ENCODE peak calls at places on chromosome 17, in nine cellular contexts. One of them, this sample, is unnamed. For H3K36me3, the result is how much of the 10 kb centered on the place peaks cover.

GRCh38 chr17:81428121-81428515 is 32.9 kb downstream of the BAHCC1 start:
- DNase-seq in uterus: no peak
- DNase-seq in fibroblast of lung: peak
- DNase-seq in CD8-positive, alpha-beta memory T cell: no peak
- DNase-seq in CD8-positive, alpha-beta T cell: no peak
- DNase-seq in lower lobe of right lung: no peak
- DNase-seq in thoracic aorta: peak
- DNase-seq in heart right ventricle: no peak
- DNase-seq in left lung: no peak
- DNase-seq in this sample: no peak

GRCh38 chr17:732788-733720 is 658 bp downstream of the TLCD3A start:
- DNase-seq in thoracic aorta: no peak
- DNase-seq in CD8-positive, alpha-beta memory T cell: peak
- DNase-seq in left lung: peak
- DNase-seq in heart right ventricle: no peak
- DNase-seq in fibroblast of lung: peak
- DNase-seq in CD8-positive, alpha-beta T cell: no peak
- DNase-seq in uterus: no peak
- DNase-seq in lower lobe of right lung: peak
- DNase-seq in this sample: peak

GRCh38 chr17:42286411-42287295 is 1.6 kb upstream of the STAT5A start:
- DNase-seq in uterus: no peak
- DNase-seq in heart right ventricle: no peak
- DNase-seq in CD8-positive, alpha-beta T cell: no peak
- DNase-seq in lower lobe of right lung: no peak
- DNase-seq in left lung: no peak
- DNase-seq in fibroblast of lung: no peak
- DNase-seq in CD8-positive, alpha-beta memory T cell: no peak
- DNase-seq in thoracic aorta: no peak
- DNase-seq in this sample: peak

GRCh38 chr17:77366558-77367245 is 225.9 kb downstream of the SEC14L1 start:
- DNase-seq in lower lobe of right lung: no peak
- DNase-seq in left lung: no peak
- DNase-seq in thoracic aorta: no peak
- DNase-seq in fibroblast of lung: peak
- DNase-seq in CD8-positive, alpha-beta memory T cell: no peak
- DNase-seq in heart right ventricle: peak
- DNase-seq in uterus: peak
- DNase-seq in CD8-positive, alpha-beta T cell: no peak
- DNase-seq in this sample: no peak

GRCh38 chr17:82921426-82921825 is 81.6 kb upstream of the ZNF750 start:
- DNase-seq in heart right ventricle: no peak
- DNase-seq in uterus: no peak
- DNase-seq in fibroblast of lung: no peak
- DNase-seq in thoracic aorta: no peak
- DNase-seq in CD8-positive, alpha-beta T cell: no peak
- DNase-seq in CD8-positive, alpha-beta memory T cell: no peak
- DNase-seq in lower lobe of right lung: peak
- DNase-seq in left lung: peak
- DNase-seq in this sample: no peak

GRCh38 chr17:55386931-55387330 is 34.7 kb downstream of the MMD start:
- DNase-seq in heart right ventricle: no peak
- DNase-seq in left lung: no peak
- DNase-seq in thoracic aorta: no peak
- DNase-seq in lower lobe of right lung: no peak
- DNase-seq in uterus: no peak
- DNase-seq in fibroblast of lung: no peak
- DNase-seq in CD8-positive, alpha-beta memory T cell: no peak
- DNase-seq in CD8-positive, alpha-beta T cell: no peak
- DNase-seq in this sample: no peak

GRCh38 chr17:73265646-73266640 is 4.3 kb upstream of the CPSF4L start:
- DNase-seq in lower lobe of right lung: no peak
- DNase-seq in CD8-positive, alpha-beta T cell: no peak
- DNase-seq in thoracic aorta: no peak
- DNase-seq in left lung: no peak
- DNase-seq in fibroblast of lung: no peak
- DNase-seq in heart right ventricle: no peak
- DNase-seq in uterus: no peak
- DNase-seq in CD8-positive, alpha-beta memory T cell: no peak
- DNase-seq in this sample: no peak

GRCh38 chr17:36979585-36979941 is 30.8 kb downstream of the AATF start:
- DNase-seq in lower lobe of right lung: no peak
- DNase-seq in left lung: no peak
- DNase-seq in heart right ventricle: no peak
- DNase-seq in CD8-positive, alpha-beta memory T cell: no peak
- DNase-seq in CD8-positive, alpha-beta T cell: no peak
- DNase-seq in uterus: no peak
- DNase-seq in fibroblast of lung: peak
- DNase-seq in thoracic aorta: no peak
- DNase-seq in this sample: no peak

GRCh38 chr17:57459286-57459915 is 203.1 kb downstream of the MSI2 start:
- DNase-seq in thoracic aorta: no peak
- DNase-seq in lower lobe of right lung: no peak
- DNase-seq in heart right ventricle: no peak
- DNase-seq in left lung: no peak
- DNase-seq in fibroblast of lung: peak
- DNase-seq in CD8-positive, alpha-beta T cell: no peak
- DNase-seq in CD8-positive, alpha-beta memory T cell: no peak
- DNase-seq in uterus: no peak
- DNase-seq in this sample: no peak

GRCh38 chr17:31261596-31261995 is 35.4 kb downstream of the OMG start:
- DNase-seq in fibroblast of lung: no peak
- DNase-seq in lower lobe of right lung: no peak
- DNase-seq in CD8-positive, alpha-beta memory T cell: no peak
- DNase-seq in CD8-positive, alpha-beta T cell: no peak
- DNase-seq in thoracic aorta: no peak
- DNase-seq in left lung: no peak
- DNase-seq in uterus: no peak
- DNase-seq in heart right ventricle: no peak
- DNase-seq in this sample: no peak
- H3K36me3 ChIP-seq in fibroblast of lung: under half
- H3K36me3 ChIP-seq in lower lobe of right lung: half or more
- H3K36me3 ChIP-seq in CD8-positive, alpha-beta memory T cell: under half
- H3K36me3 ChIP-seq in CD8-positive, alpha-beta T cell: under half
- H3K36me3 ChIP-seq in thoracic aorta: under half
- H3K36me3 ChIP-seq in left lung: under half
- H3K36me3 ChIP-seq in uterus: under half
- H3K36me3 ChIP-seq in heart right ventricle: under half
- H3K36me3 ChIP-seq in this sample: under half

DNA sequence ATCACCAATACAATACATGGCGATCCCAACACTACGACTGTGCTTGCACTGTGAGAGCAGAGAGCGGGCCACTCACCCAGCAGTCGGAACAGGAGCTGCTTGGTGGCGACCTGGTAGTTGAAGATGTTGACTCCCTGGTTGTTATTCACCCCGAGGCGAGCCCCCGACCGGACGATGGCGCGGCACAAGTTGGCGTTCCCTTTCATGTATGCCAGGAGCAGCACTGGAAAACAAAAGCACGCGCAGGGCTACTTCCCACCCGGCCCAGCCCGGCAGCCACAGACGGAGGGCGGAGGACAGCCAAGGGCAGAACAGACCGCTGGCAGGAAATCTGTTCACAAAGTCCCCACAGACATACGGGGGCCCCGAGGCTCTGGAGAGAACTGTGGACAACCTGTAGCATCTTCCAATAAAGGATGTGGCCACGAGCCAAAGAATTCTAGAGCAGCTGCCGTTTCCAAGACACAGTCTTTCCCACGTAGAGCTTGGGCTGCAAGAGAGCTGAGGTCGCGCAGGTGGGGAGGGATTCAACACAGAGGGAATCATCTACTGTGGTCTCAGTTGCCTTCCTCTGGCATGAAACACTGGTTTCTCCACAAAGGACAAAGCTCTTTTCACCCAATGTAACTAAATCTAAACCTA is 27.8 kb downstream of the CYB5D2 start:
- DNase-seq in CD8-positive, alpha-beta memory T cell: no peak
- DNase-seq in uterus: no peak
- DNase-seq in CD8-positive, alpha-beta T cell: no peak
- DNase-seq in thoracic aorta: no peak
- DNase-seq in heart right ventricle: no peak
- DNase-seq in lower lobe of right lung: no peak
- DNase-seq in left lung: no peak
- DNase-seq in fibroblast of lung: no peak
- DNase-seq in this sample: no peak
- H3K36me3 ChIP-seq in CD8-positive, alpha-beta memory T cell: half or more
- H3K36me3 ChIP-seq in uterus: under half
- H3K36me3 ChIP-seq in CD8-positive, alpha-beta T cell: half or more
- H3K36me3 ChIP-seq in thoracic aorta: half or more
- H3K36me3 ChIP-seq in heart right ventricle: under half
- H3K36me3 ChIP-seq in lower lobe of right lung: half or more
- H3K36me3 ChIP-seq in left lung: half or more
- H3K36me3 ChIP-seq in fibroblast of lung: under half
- H3K36me3 ChIP-seq in this sample: half or more

GRCh38 chr17:69466905-69467630 is 52.6 kb downstream of the MAP2K6 start:
- DNase-seq in CD8-positive, alpha-beta memory T cell: no peak
- DNase-seq in uterus: no peak
- DNase-seq in fibroblast of lung: peak
- DNase-seq in lower lobe of right lung: no peak
- DNase-seq in left lung: no peak
- DNase-seq in CD8-positive, alpha-beta T cell: no peak
- DNase-seq in thoracic aorta: no peak
- DNase-seq in heart right ventricle: no peak
- DNase-seq in this sample: no peak
- H3K36me3 ChIP-seq in CD8-positive, alpha-beta memory T cell: under half
- H3K36me3 ChIP-seq in uterus: under half
- H3K36me3 ChIP-seq in fibroblast of lung: under half
- H3K36me3 ChIP-seq in lower lobe of right lung: under half
- H3K36me3 ChIP-seq in left lung: under half
- H3K36me3 ChIP-seq in CD8-positive, alpha-beta T cell: under half
- H3K36me3 ChIP-seq in thoracic aorta: under half
- H3K36me3 ChIP-seq in heart right ventricle: under half
- H3K36me3 ChIP-seq in this sample: under half

GRCh38 chr17:16023881-16024280 is 24.3 kb downstream of the TTC19 start:
- DNase-seq in fibroblast of lung: no peak
- DNase-seq in CD8-positive, alpha-beta memory T cell: no peak
- DNase-seq in CD8-positive, alpha-beta T cell: no peak
- DNase-seq in left lung: no peak
- DNase-seq in uterus: no peak
- DNase-seq in heart right ventricle: no peak
- DNase-seq in thoracic aorta: no peak
- DNase-seq in lower lobe of right lung: no peak
- DNase-seq in this sample: no peak

GRCh38 chr17:16025202-16025601 is 25.6 kb downstream of the TTC19 start:
- DNase-seq in fibroblast of lung: no peak
- DNase-seq in thoracic aorta: no peak
- DNase-seq in lower lobe of right lung: no peak
- DNase-seq in CD8-positive, alpha-beta T cell: no peak
- DNase-seq in heart right ventricle: no peak
- DNase-seq in left lung: no peak
- DNase-seq in CD8-positive, alpha-beta memory T cell: no peak
- DNase-seq in uterus: no peak
- DNase-seq in this sample: no peak

GRCh38 chr17:16027708-16028584 is 28.3 kb downstream of the TTC19 start:
- DNase-seq in CD8-positive, alpha-beta memory T cell: no peak
- DNase-seq in fibroblast of lung: peak
- DNase-seq in uterus: peak
- DNase-seq in CD8-positive, alpha-beta T cell: peak
- DNase-seq in thoracic aorta: no peak
- DNase-seq in heart right ventricle: no peak
- DNase-seq in left lung: no peak
- DNase-seq in lower lobe of right lung: no peak
- DNase-seq in this sample: peak

GRCh38 chr17:16026895-16027294 is 27.3 kb downstream of the TTC19 start:
- DNase-seq in fibroblast of lung: no peak
- DNase-seq in thoracic aorta: no peak
- DNase-seq in heart right ventricle: no peak
- DNase-seq in left lung: no peak
- DNase-seq in CD8-positive, alpha-beta memory T cell: no peak
- DNase-seq in uterus: no peak
- DNase-seq in lower lobe of right lung: no peak
- DNase-seq in CD8-positive, alpha-beta T cell: no peak
- DNase-seq in this sample: no peak
- H3K36me3 ChIP-seq in fibroblast of lung: under half
- H3K36me3 ChIP-seq in thoracic aorta: under half
- H3K36me3 ChIP-seq in heart right ventricle: under half
- H3K36me3 ChIP-seq in left lung: half or more
- H3K36me3 ChIP-seq in CD8-positive, alpha-beta memory T cell: half or more
- H3K36me3 ChIP-seq in uterus: under half
- H3K36me3 ChIP-seq in lower lobe of right lung: half or more
- H3K36me3 ChIP-seq in CD8-positive, alpha-beta T cell: under half
- H3K36me3 ChIP-seq in this sample: under half

GRCh38 chr17:59121901-59122480 is 15.3 kb upstream of the TRIM37 start:
- DNase-seq in heart right ventricle: no peak
- DNase-seq in left lung: no peak
- DNase-seq in thoracic aorta: no peak
- DNase-seq in CD8-positive, alpha-beta T cell: no peak
- DNase-seq in CD8-positive, alpha-beta memory T cell: no peak
- DNase-seq in uterus: no peak
- DNase-seq in lower lobe of right lung: no peak
- DNase-seq in fibroblast of lung: no peak
- DNase-seq in this sample: no peak
- H3K36me3 ChIP-seq in heart right ventricle: under half
- H3K36me3 ChIP-seq in left lung: under half
- H3K36me3 ChIP-seq in thoracic aorta: under half
- H3K36me3 ChIP-seq in CD8-positive, alpha-beta T cell: under half
- H3K36me3 ChIP-seq in CD8-positive, alpha-beta memory T cell: under half
- H3K36me3 ChIP-seq in uterus: under half
- H3K36me3 ChIP-seq in lower lobe of right lung: under half
- H3K36me3 ChIP-seq in fibroblast of lung: under half
- H3K36me3 ChIP-seq in this sample: under half

GRCh38 chr17:58504826-58505351 is 9.5 kb downstream of the MTMR4 start:
- DNase-seq in thoracic aorta: no peak
- DNase-seq in left lung: no peak
- DNase-seq in uterus: no peak
- DNase-seq in heart right ventricle: no peak
- DNase-seq in fibroblast of lung: no peak
- DNase-seq in CD8-positive, alpha-beta T cell: no peak
- DNase-seq in lower lobe of right lung: no peak
- DNase-seq in CD8-positive, alpha-beta memory T cell: no peak
- DNase-seq in this sample: no peak
- H3K36me3 ChIP-seq in thoracic aorta: half or more
- H3K36me3 ChIP-seq in left lung: half or more
- H3K36me3 ChIP-seq in uterus: under half
- H3K36me3 ChIP-seq in heart right ventricle: under half
- H3K36me3 ChIP-seq in fibroblast of lung: under half
- H3K36me3 ChIP-seq in CD8-positive, alpha-beta T cell: under half
- H3K36me3 ChIP-seq in lower lobe of right lung: half or more
- H3K36me3 ChIP-seq in CD8-positive, alpha-beta memory T cell: half or more
- H3K36me3 ChIP-seq in this sample: under half